ENCODE peak calls at places on chromosomes 11 and 22, in seven cellular contexts. B is activated CD4-positive, alpha-beta T cell treated with anti-CD3 and anti-CD28 coated beads for 24 hours; X is effector CD4-positive, alpha-beta T cell; A is kidney; D is NCI-H774; Q is NCI-H1417 treated with DMSO at 0.1 percent for 48 hours; H is naive thymus-derived CD8-positive, alpha-beta T cell. S is an unnamed sample.

GRCh38 chr11:61728940-61729219 is 23.6 kb upstream of the MYRF start:
- DNase-seq in B (no peak), X (no peak), A (peak; percentile 73), D (no peak), Q (no peak), H (no peak), S (no peak)

GRCh38 chr22:34966980-34967379 is 99.0 kb upstream of the ISX start:
- DNase-seq in B (no peak), X (no peak), A (no peak), D (no peak), Q (no peak), H (no peak), S (no peak)

GRCh38 chr11:105046898-105047579 is 1.9 kb upstream of the CARD16 start:
- DNase-seq in B (no peak), X (no peak), A (no peak), D (no peak), Q (no peak), H (no peak), S (peak; percentile 99)

GRCh38 chr22:42560781-42561180 is 7.0 kb downstream of the SERHL2 start:
- DNase-seq in B (no peak), X (no peak), A (no peak), D (no peak), Q (no peak), H (no peak), S (no peak)

GRCh38 chr11:64036081-64037026 is 623 bp downstream of the FLRT1 start:
- DNase-seq in B (no peak), X (no peak), A (no peak), D (no peak), Q (no peak), H (no peak), S (no peak)

GRCh38 chr11:7450836-7451235 is 34.5 kb upstream of the OLFML1 start:
- DNase-seq in B (no peak), X (no peak), A (no peak), D (no peak), Q (no peak), H (no peak), S (no peak)

GRCh38 chr11:130705670-130706421 is 210.4 kb downstream of the SNX19 start:
- DNase-seq in B (no peak), X (no peak), A (no peak), D (no peak), Q (no peak), H (no peak), S (no peak)

GRCh38 chr11:46120361-46120710 is 918 bp downstream of the PHF21A start:
- DNase-seq in B (no peak), X (no peak), A (peak; percentile 81), D (no peak), Q (no peak), H (no peak), S (no peak)

GRCh38 chr11:114059278-114059983 is at the start of gene ZBTB16:
- DNase-seq in B (peak; percentile 29), X (peak; percentile 52), A (peak; percentile 98), D (peak; percentile 74), Q (peak; percentile 35), H (peak; percentile 40), S (peak; percentile 95)

GRCh38 chr11:126989942-126990715 is 10.4 kb downstream of the KIRREL3 start:
- DNase-seq in B (peak; percentile 9), X (peak; percentile 21), A (peak; percentile 85), D (peak; percentile 79), Q (no peak), H (peak; percentile 27), S (peak; percentile 21)